ENCODE peak calls at places on chromosomes 3 and 15, in nine cellular contexts. V, S, B, F, H, N, I, R and G are unnamed samples. For H3K36me3, the result is how much of the 10 kb centered on the place peaks cover.

GRCh38 chr3:72776-73175 is 123.8 kb upstream of the CHL1 start:
- DNase-seq in V (no peak), S (no peak), B (no peak), F (no peak), H (no peak), N (no peak), I (no peak), R (no peak), G (no peak)

GRCh38 chr15:95302206-95302605 is 1028.3 kb upstream of the NR2F2 start:
- DNase-seq in V (no peak), S (no peak), B (no peak), F (no peak), H (no peak), N (no peak), I (no peak), R (no peak), G (no peak)

GRCh38 chr3:67109651-67110204 is 111.6 kb downstream of the KBTBD8 start:
- DNase-seq in V (peak), S (no peak), B (no peak), F (no peak), H (peak), N (peak), I (no peak), R (no peak), G (no peak)

GRCh38 chr3:145124886-145125285 is 1036.1 kb downstream of the PLOD2 start:
- DNase-seq in V (no peak), S (no peak), B (no peak), F (no peak), H (no peak), N (no peak), I (no peak), R (no peak), G (no peak)

GRCh38 chr3:39065197-39065596 is 13.4 kb downstream of the WDR48 start:
- DNase-seq in V (no peak), S (no peak), B (no peak), F (no peak), H (peak), N (peak), I (no peak), R (no peak), G (peak)

GRCh38 chr3:51813539-51813938 is 34.5 kb upstream of the IQCF6 start:
- DNase-seq in V (no peak), S (no peak), B (no peak), F (no peak), H (no peak), N (no peak), I (peak), R (no peak), G (peak)

GRCh38 chr3:20145874-20146273 is 40.1 kb downstream of the SGO1 start:
- DNase-seq in V (no peak), S (no peak), B (no peak), F (no peak), H (no peak), N (no peak), I (no peak), R (no peak), G (no peak)

GRCh38 chr15:72354496-72354895 is 21.3 kb downstream of the HEXA start:
- DNase-seq in V (no peak), S (no peak), B (no peak), F (no peak), H (no peak), N (no peak), I (no peak), R (no peak), G (no peak)

GRCh38 chr3:47036145-47036544 is 56.7 kb downstream of the NBEAL2 start:
- DNase-seq in V (no peak), S (no peak), B (no peak), F (no peak), H (no peak), N (no peak), I (no peak), R (no peak), G (no peak)

GRCh38 chr15:58433597-58434333 is 2.0 kb downstream of the LIPC start:
- DNase-seq in V (no peak), S (no peak), B (no peak), F (no peak), H (no peak), N (no peak), I (no peak), R (no peak), G (no peak)

GRCh38 chr15:64521726-64522164 is 61.4 kb downstream of the ZNF609 start:
- DNase-seq in V (no peak), S (peak), B (no peak), F (no peak), H (peak), N (peak), I (peak), R (no peak), G (peak)

GRCh38 chr3:4804161-4805058 is 174.8 kb upstream of the BHLHE40 start:
- DNase-seq in V (no peak), S (no peak), B (no peak), F (no peak), H (no peak), N (no peak), I (no peak), R (no peak), G (no peak)

GRCh38 chr15:57544840-57545239 is 46.9 kb upstream of the MYZAP start:
- DNase-seq in V (no peak), S (no peak), B (no peak), F (no peak), H (no peak), N (no peak), I (no peak), R (no peak), G (no peak)

GRCh38 chr3:71478568-71478967 is 105.0 kb downstream of the FOXP1 start:
- DNase-seq in V (no peak), S (no peak), B (no peak), F (peak), H (no peak), N (no peak), I (no peak), R (no peak), G (no peak)

GRCh38 chr15:73787621-73788020 is 34.5 kb upstream of the INSYN1 start:
- DNase-seq in V (no peak), S (no peak), B (no peak), F (no peak), H (no peak), N (no peak), I (no peak), R (no peak), G (no peak)

GRCh38 chr3:141485578-141486415 is 1.0 kb upstream of the RASA2 start:
- DNase-seq in V (peak), S (peak), B (no peak), F (no peak), H (peak), N (peak), I (no peak), R (peak), G (no peak)

DNA sequence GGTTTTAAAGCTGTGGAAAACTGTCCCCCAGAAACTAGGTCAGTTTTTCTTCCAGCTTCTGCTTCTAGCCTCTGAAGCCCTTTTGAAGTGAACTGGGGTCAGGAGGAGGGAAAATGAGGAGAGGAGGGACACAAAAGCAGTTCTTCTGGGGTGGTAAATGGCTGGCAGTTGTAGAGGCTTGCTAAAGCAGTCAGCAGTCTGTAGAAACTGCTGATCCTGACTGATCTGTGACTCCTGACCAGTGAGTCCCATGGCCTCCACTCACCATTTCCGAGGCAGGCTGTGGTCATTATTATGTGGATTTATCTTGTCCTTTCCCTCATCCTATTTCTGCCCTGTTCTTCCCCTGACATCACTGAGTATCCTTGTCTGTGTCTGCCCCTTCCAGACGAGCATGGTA is 276.4 kb upstream of the ROPN1 start:
- DNase-seq in V (no peak), S (no peak), B (no peak), F (no peak), H (no peak), N (no peak), I (no peak), R (no peak), G (no peak)
- H3K4me3 ChIP-seq in V (no peak), S (no peak), B (no peak), F (no peak), H (no peak), N (no peak), I (no peak), R (no peak), G (no peak)

DNA sequence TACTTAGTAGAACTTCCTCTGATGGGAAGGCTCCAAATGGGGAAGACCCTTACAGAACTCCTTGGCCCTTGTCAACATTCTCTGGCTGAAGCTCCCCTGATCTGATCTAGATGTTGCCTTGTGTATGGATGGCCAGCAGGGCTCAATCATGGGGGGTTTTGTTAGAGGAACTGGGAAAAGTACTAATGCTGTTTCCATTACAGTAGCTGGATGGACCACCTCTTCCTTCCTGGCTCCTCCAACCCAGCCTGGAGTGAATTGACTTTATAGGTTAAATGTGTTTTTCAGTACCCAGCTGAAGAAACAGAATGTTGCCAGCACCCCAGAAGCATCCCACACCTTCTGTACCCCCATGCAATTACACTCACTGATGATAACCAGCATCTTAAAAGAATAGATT is 22.7 kb upstream of the CLEC3B start:
- DNase-seq in V (no peak), S (no peak), B (no peak), F (no peak), H (no peak), N (no peak), I (no peak), R (no peak), G (no peak)
- H3K36me3 ChIP-seq in V (under half), S (under half), B (under half), F (under half), H (under half), N (under half), I (half or more), R (under half), G (under half)

DNA sequence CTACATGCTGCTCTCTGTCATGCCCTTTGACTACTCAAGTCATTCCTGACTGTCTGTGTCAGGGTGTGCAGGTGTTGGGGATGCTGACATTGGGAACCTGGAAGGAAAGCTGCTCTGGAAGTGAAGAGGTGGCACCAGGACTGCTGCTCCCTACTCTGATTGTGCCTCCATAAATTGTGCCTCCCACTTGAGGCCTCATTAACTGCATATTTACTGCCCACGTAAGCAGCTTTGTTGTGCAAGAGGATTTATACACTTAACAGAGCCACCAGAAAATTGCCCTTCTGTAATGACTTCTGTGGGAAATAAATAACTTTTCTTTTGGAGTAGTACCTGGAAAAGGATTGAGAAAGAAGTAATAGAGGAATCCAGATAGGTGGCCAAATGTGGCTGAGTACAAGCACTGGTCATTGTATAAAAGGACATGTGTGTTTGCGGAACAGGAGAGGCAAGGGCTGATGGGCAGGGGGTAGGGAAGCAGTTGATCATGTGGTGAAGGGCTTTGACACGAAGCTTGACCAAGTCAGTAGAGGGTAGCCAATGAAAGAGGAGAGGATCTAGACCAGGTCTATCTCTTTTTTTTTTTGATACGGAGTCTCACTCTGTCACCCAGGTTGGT is 24.8 kb downstream of the IL20RB start:
- DNase-seq in V (no peak), S (no peak), B (no peak), F (no peak), H (no peak), N (no peak), I (no peak), R (no peak), G (no peak)
- H3K4me3 ChIP-seq in V (no peak), S (no peak), B (no peak), F (no peak), H (no peak), N (no peak), I (no peak), R (no peak), G (no peak)

GRCh38 chr15:90085565-90085964 is 16.7 kb downstream of the IDH2 start:
- DNase-seq in V (no peak), S (no peak), B (no peak), F (no peak), H (no peak), N (no peak), I (no peak), R (no peak), G (no peak)

GRCh38 chr15:90083419-90083818 is 18.8 kb downstream of the IDH2 start:
- DNase-seq in V (no peak), S (no peak), B (no peak), F (no peak), H (no peak), N (no peak), I (no peak), R (no peak), G (no peak)

GRCh38 chr15:90084876-90085423 is 17.3 kb downstream of the IDH2 start:
- DNase-seq in V (no peak), S (no peak), B (no peak), F (no peak), H (no peak), N (no peak), I (no peak), R (no peak), G (no peak)

GRCh38 chr15:90082140-90082713 is 20.0 kb downstream of the IDH2 start:
- DNase-seq in V (no peak), S (no peak), B (no peak), F (no peak), H (no peak), N (no peak), I (no peak), R (no peak), G (no peak)

DNA sequence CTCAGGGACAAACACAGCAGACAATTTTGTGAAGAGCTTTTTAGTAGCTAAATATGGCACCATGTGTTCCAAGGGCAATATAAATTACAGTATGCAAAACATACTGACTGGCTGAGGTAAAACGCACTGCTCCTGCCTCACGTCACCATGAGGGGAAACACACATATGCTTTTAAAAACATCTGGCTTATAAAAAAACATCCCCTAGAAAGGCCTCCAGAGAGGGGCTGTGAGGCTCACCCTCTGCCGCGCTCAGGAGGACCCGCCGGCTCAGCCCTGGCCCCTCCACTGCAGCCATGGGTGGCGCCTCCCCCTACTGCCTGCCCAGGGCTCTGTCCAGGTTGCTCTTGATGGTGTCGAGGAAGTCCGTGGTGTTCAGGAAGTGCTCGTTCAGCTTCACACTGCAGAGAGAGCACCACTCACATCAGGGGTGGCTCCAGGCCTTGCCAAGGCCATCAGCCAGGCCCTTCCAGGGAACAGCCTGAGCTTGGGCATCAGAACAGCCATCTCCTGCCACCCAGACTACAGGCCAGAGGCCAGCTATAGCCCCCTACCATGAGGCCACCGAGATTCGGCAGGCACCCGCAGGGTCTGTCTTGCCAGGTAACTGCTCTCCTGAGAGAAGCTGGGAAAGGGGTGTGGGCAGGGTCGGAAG is 18.2 kb downstream of the IDH2 start:
- DNase-seq in V (no peak), S (no peak), B (no peak), F (no peak), H (no peak), N (no peak), I (no peak), R (no peak), G (no peak)
- H3K36me3 ChIP-seq in V (under half), S (under half), B (under half), F (under half), H (under half), N (under half), I (under half), R (under half), G (under half)

GRCh38 chr15:41284425-41285177 is 47.8 kb downstream of the OIP5 start:
- DNase-seq in V (no peak), S (no peak), B (peak), F (no peak), H (peak), N (no peak), I (peak), R (no peak), G (peak)
- H3K4me3 ChIP-seq in V (peak), S (peak), B (peak), F (peak), H (peak), N (peak), I (peak), R (peak), G (peak)

DNA sequence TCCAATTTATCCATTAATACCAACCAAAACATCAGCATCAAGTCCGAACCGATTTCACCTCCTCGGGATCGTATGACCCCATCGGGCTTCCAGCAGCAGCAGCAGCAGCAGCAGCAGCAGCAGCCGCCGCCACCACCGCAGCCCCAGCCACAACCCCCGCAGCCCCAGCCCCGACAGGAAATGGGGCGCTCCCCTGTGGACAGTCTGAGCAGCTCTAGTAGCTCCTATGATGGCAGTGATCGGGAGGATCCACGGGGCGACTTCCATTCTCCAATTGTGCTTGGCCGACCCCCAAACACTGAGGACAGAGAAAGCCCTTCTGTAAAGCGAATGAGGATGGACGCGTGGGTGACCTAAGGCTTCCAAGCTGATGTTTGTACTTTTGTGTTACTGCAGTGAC is 20.8 kb downstream of the LYSMD4 start:
- DNase-seq in V (no peak), S (no peak), B (no peak), F (no peak), H (no peak), N (no peak), I (no peak), R (no peak), G (no peak)
- H3K36me3 ChIP-seq in V (under half), S (under half), B (under half), F (under half), H (under half), N (under half), I (half or more), R (under half), G (under half)